ENCODE peak calls at places on chromosome 1, in seven cellular contexts. C is posterior cingulate gyrus; E is T-cell; N is fibroblast of the aortic adventitia; Y is CD8-positive, alpha-beta T cell; Z is stimulated activated CD4-positive, alpha-beta T cell treated with anti-CD3 and anti-CD28 coated beads, Interleukin-2, amount 100 ng/mL, for 48 hours; I is NCI-H774. V is an unnamed sample.
A peak's percentile ranks its signal among the peaks of the same experiment; 100 is the strongest.

GRCh38 chr1:12527564-12527963 is 90.4 kb downstream of the DHRS3 start:
- DNase-seq in C (no peak), E (no peak), N (no peak), Y (no peak), Z (no peak), I (no peak), V (no peak)

GRCh38 chr1:116664366-116664983 is 3.1 kb downstream of the IGSF3 start:
- DNase-seq in C (no peak), E (no peak), N (no peak), Y (no peak), Z (no peak), I (no peak), V (no peak)

GRCh38 chr1:16120940-16121410 is 34.9 kb downstream of the EPHA2 start:
- DNase-seq in C (no peak), E (no peak), N (no peak), Y (no peak), Z (no peak), I (peak; percentile 23), V (no peak)

GRCh38 chr1:58155418-58156123 is 391.0 kb downstream of the OMA1 start:
- DNase-seq in C (no peak), E (no peak), N (no peak), Y (no peak), Z (no peak), I (peak; percentile 20), V (no peak)

GRCh38 chr1:173635116-173635515 is at the start of gene TEX50:
- DNase-seq in C (no peak), E (no peak), N (no peak), Y (no peak), Z (no peak), I (no peak), V (no peak)

GRCh38 chr1:91804546-91805023 is 81.4 kb downstream of the TGFBR3 start:
- DNase-seq in C (no peak), E (peak; percentile 78), N (no peak), Y (peak; percentile 81), Z (peak; percentile 65), I (no peak), V (peak; percentile 71)

GRCh38 chr1:199172286-199173124 is 533.7 kb downstream of the PTPRC start:
- DNase-seq in C (no peak), E (no peak), N (no peak), Y (no peak), Z (no peak), I (no peak), V (no peak)

GRCh38 chr1:55703726-55704363 is 488.7 kb upstream of the USP24 start:
- DNase-seq in C (no peak), E (no peak), N (peak; percentile 56), Y (no peak), Z (no peak), I (no peak), V (no peak)

GRCh38 chr1:56482486-56482885 is 96.9 kb downstream of the PLPP3 start:
- DNase-seq in C (no peak), E (no peak), N (no peak), Y (no peak), Z (no peak), I (no peak), V (no peak)

GRCh38 chr1:117586747-117587478 is 18.9 kb upstream of the TENT5C start:
- DNase-seq in C (no peak), E (no peak), N (no peak), Y (no peak), Z (no peak), I (no peak), V (no peak)

GRCh38 chr1:64107041-64107440 is 96.4 kb upstream of the UBE2U start:
- DNase-seq in C (no peak), E (no peak), N (no peak), Y (no peak), Z (no peak), I (no peak), V (no peak)

GRCh38 chr1:48105167-48105566 is 108.0 kb upstream of the TRABD2B start:
- DNase-seq in C (no peak), E (no peak), N (peak; percentile 34), Y (no peak), Z (no peak), I (peak; percentile 2), V (no peak)